ENCODE peak calls at places on chromosomes 6 and 20, in ten cellular contexts. One of them, this sample, is unnamed.

GRCh38 chr6:53054532-53054931 is 10.7 kb upstream of the FBXO9 start:
- DNase-seq in lower lobe of right lung: no peak
- DNase-seq in transverse colon: no peak
- DNase-seq in stomach: no peak
- DNase-seq in progenitor cell of endocrine pancreas: no peak
- DNase-seq in GM10248: no peak
- DNase-seq in hepatocyte: no peak
- DNase-seq in A549: no peak
- DNase-seq in heart left ventricle: no peak
- DNase-seq in adrenal gland: no peak
- DNase-seq in this sample: no peak

GRCh38 chr20:58883243-58883691 is 30.8 kb downstream of the GNAS start:
- DNase-seq in adrenal gland: no peak
- DNase-seq in transverse colon: no peak
- DNase-seq in heart left ventricle: no peak
- DNase-seq in stomach: no peak
- DNase-seq in progenitor cell of endocrine pancreas: no peak
- DNase-seq in A549: no peak
- DNase-seq in lower lobe of right lung: no peak
- DNase-seq in GM10248: no peak
- DNase-seq in hepatocyte: no peak
- DNase-seq in this sample: no peak

GRCh38 chr6:126826315-126826714 is 292.2 kb upstream of the RSPO3 start:
- DNase-seq in stomach: no peak
- DNase-seq in heart left ventricle: no peak
- DNase-seq in transverse colon: no peak
- DNase-seq in adrenal gland: no peak
- DNase-seq in lower lobe of right lung: no peak
- DNase-seq in progenitor cell of endocrine pancreas: no peak
- DNase-seq in hepatocyte: no peak
- DNase-seq in A549: no peak
- DNase-seq in GM10248: no peak
- DNase-seq in this sample: no peak

GRCh38 chr20:56987992-56988391 is 278.4 kb downstream of the BMP7 start:
- DNase-seq in hepatocyte: peak
- DNase-seq in A549: no peak
- DNase-seq in stomach: no peak
- DNase-seq in GM10248: no peak
- DNase-seq in lower lobe of right lung: no peak
- DNase-seq in progenitor cell of endocrine pancreas: no peak
- DNase-seq in transverse colon: no peak
- DNase-seq in heart left ventricle: no peak
- DNase-seq in adrenal gland: no peak
- DNase-seq in this sample: no peak

GRCh38 chr6:158571826-158572652 is 12.1 kb downstream of the TMEM181 start:
- DNase-seq in lower lobe of right lung: peak
- DNase-seq in GM10248: no peak
- DNase-seq in adrenal gland: no peak
- DNase-seq in A549: no peak
- DNase-seq in hepatocyte: peak
- DNase-seq in stomach: peak
- DNase-seq in progenitor cell of endocrine pancreas: peak
- DNase-seq in transverse colon: peak
- DNase-seq in heart left ventricle: no peak
- DNase-seq in this sample: no peak

GRCh38 chr20:31595654-31596411 is 9.3 kb upstream of the ID1 start:
- DNase-seq in heart left ventricle: peak
- DNase-seq in lower lobe of right lung: peak
- DNase-seq in progenitor cell of endocrine pancreas: no peak
- DNase-seq in GM10248: no peak
- DNase-seq in hepatocyte: peak
- DNase-seq in A549: peak
- DNase-seq in stomach: peak
- DNase-seq in transverse colon: peak
- DNase-seq in adrenal gland: peak
- DNase-seq in this sample: no peak

GRCh38 chr6:125906158-125906998 is 50.2 kb upstream of the HINT3 start:
- DNase-seq in GM10248: peak
- DNase-seq in adrenal gland: no peak
- DNase-seq in lower lobe of right lung: peak
- DNase-seq in heart left ventricle: no peak
- DNase-seq in A549: peak
- DNase-seq in transverse colon: peak
- DNase-seq in progenitor cell of endocrine pancreas: no peak
- DNase-seq in hepatocyte: peak
- DNase-seq in stomach: peak
- DNase-seq in this sample: peak

GRCh38 chr6:87200469-87201174 is 45.3 kb downstream of the ZNF292 start:
- DNase-seq in GM10248: no peak
- DNase-seq in adrenal gland: no peak
- DNase-seq in progenitor cell of endocrine pancreas: no peak
- DNase-seq in lower lobe of right lung: no peak
- DNase-seq in hepatocyte: no peak
- DNase-seq in transverse colon: no peak
- DNase-seq in stomach: no peak
- DNase-seq in A549: no peak
- DNase-seq in heart left ventricle: no peak
- DNase-seq in this sample: no peak

GRCh38 chr20:38291961-38292360 is 12.0 kb upstream of the BPI start:
- DNase-seq in hepatocyte: no peak
- DNase-seq in GM10248: no peak
- DNase-seq in A549: no peak
- DNase-seq in lower lobe of right lung: no peak
- DNase-seq in transverse colon: no peak
- DNase-seq in progenitor cell of endocrine pancreas: no peak
- DNase-seq in adrenal gland: no peak
- DNase-seq in heart left ventricle: no peak
- DNase-seq in stomach: no peak
- DNase-seq in this sample: no peak

GRCh38 chr20:57792386-57793095 is 82.7 kb upstream of the PMEPA1 start:
- DNase-seq in progenitor cell of endocrine pancreas: no peak
- DNase-seq in A549: no peak
- DNase-seq in GM10248: no peak
- DNase-seq in heart left ventricle: no peak
- DNase-seq in adrenal gland: no peak
- DNase-seq in hepatocyte: no peak
- DNase-seq in transverse colon: no peak
- DNase-seq in lower lobe of right lung: no peak
- DNase-seq in stomach: no peak
- DNase-seq in this sample: no peak

GRCh38 chr6:161444464-161444863 is 170.6 kb upstream of the AGPAT4 start:
- DNase-seq in stomach: no peak
- DNase-seq in A549: no peak
- DNase-seq in progenitor cell of endocrine pancreas: no peak
- DNase-seq in transverse colon: no peak
- DNase-seq in adrenal gland: peak
- DNase-seq in hepatocyte: no peak
- DNase-seq in GM10248: no peak
- DNase-seq in lower lobe of right lung: no peak
- DNase-seq in heart left ventricle: peak
- DNase-seq in this sample: no peak

GRCh38 chr6:134424131-134424794 is 106.4 kb upstream of the SGK1 start:
- DNase-seq in lower lobe of right lung: no peak
- DNase-seq in progenitor cell of endocrine pancreas: no peak
- DNase-seq in A549: no peak
- DNase-seq in GM10248: no peak
- DNase-seq in transverse colon: no peak
- DNase-seq in hepatocyte: no peak
- DNase-seq in adrenal gland: no peak
- DNase-seq in stomach: no peak
- DNase-seq in heart left ventricle: no peak
- DNase-seq in this sample: no peak

GRCh38 chr20:64119681-64120341 is 12.4 kb upstream of the NPBWR2 start:
- DNase-seq in hepatocyte: no peak
- DNase-seq in transverse colon: no peak
- DNase-seq in A549: no peak
- DNase-seq in heart left ventricle: peak
- DNase-seq in stomach: no peak
- DNase-seq in GM10248: no peak
- DNase-seq in adrenal gland: peak
- DNase-seq in progenitor cell of endocrine pancreas: no peak
- DNase-seq in lower lobe of right lung: peak
- DNase-seq in this sample: no peak

GRCh38 chr20:62769346-62770071 is 26.8 kb upstream of the MRGBP start:
- DNase-seq in adrenal gland: no peak
- DNase-seq in GM10248: no peak
- DNase-seq in lower lobe of right lung: peak
- DNase-seq in hepatocyte: no peak
- DNase-seq in progenitor cell of endocrine pancreas: no peak
- DNase-seq in A549: no peak
- DNase-seq in transverse colon: no peak
- DNase-seq in heart left ventricle: peak
- DNase-seq in stomach: no peak
- DNase-seq in this sample: no peak

GRCh38 chr6:135870722-135871121 is 19.2 kb downstream of the PDE7B start:
- DNase-seq in lower lobe of right lung: no peak
- DNase-seq in adrenal gland: no peak
- DNase-seq in stomach: no peak
- DNase-seq in A549: no peak
- DNase-seq in progenitor cell of endocrine pancreas: no peak
- DNase-seq in GM10248: no peak
- DNase-seq in hepatocyte: no peak
- DNase-seq in heart left ventricle: no peak
- DNase-seq in transverse colon: no peak
- DNase-seq in this sample: no peak

GRCh38 chr6:125658759-125659431 is 90.5 kb upstream of the HEY2 start:
- DNase-seq in progenitor cell of endocrine pancreas: no peak
- DNase-seq in hepatocyte: no peak
- DNase-seq in GM10248: no peak
- DNase-seq in adrenal gland: no peak
- DNase-seq in transverse colon: no peak
- DNase-seq in stomach: no peak
- DNase-seq in lower lobe of right lung: no peak
- DNase-seq in heart left ventricle: peak
- DNase-seq in A549: no peak
- DNase-seq in this sample: no peak

GRCh38 chr6:152161501-152161900 is 354.0 kb downstream of the ESR1 start:
- DNase-seq in adrenal gland: no peak
- DNase-seq in lower lobe of right lung: no peak
- DNase-seq in GM10248: no peak
- DNase-seq in heart left ventricle: no peak
- DNase-seq in stomach: no peak
- DNase-seq in A549: no peak
- DNase-seq in progenitor cell of endocrine pancreas: no peak
- DNase-seq in transverse colon: no peak
- DNase-seq in hepatocyte: no peak
- DNase-seq in this sample: no peak

GRCh38 chr6:148324297-148325007 is 18.2 kb upstream of the SASH1 start:
- DNase-seq in adrenal gland: no peak
- DNase-seq in GM10248: no peak
- DNase-seq in transverse colon: no peak
- DNase-seq in A549: no peak
- DNase-seq in heart left ventricle: no peak
- DNase-seq in stomach: no peak
- DNase-seq in lower lobe of right lung: no peak
- DNase-seq in hepatocyte: no peak
- DNase-seq in progenitor cell of endocrine pancreas: no peak
- DNase-seq in this sample: no peak

DNA sequence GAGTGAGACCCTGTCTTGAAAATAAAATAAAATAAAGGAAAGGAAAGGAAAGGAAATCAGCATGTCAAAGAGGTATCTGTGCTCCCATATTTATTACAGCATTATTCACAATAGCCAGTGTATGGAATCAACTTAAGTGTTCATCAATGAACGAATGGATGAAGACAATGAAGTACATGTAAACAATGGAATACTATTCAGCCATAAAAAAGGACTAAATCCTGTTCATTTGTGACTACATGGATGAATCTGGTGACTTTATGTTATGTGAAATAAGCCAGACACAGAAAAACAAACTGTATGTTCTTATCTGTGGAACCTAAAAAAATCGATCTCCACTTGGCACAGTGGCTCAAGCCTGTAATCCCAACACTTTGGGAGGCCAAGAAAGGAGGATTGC is 28.0 kb upstream of the TOP1 start:
- DNase-seq in hepatocyte: no peak
- DNase-seq in adrenal gland: no peak
- DNase-seq in A549: no peak
- DNase-seq in transverse colon: no peak
- DNase-seq in GM10248: no peak
- DNase-seq in progenitor cell of endocrine pancreas: no peak
- DNase-seq in heart left ventricle: no peak
- DNase-seq in lower lobe of right lung: no peak
- DNase-seq in stomach: no peak
- DNase-seq in this sample: no peak
- TF ChIP-seq CTCF in hepatocyte: no peak
- TF ChIP-seq CTCF in adrenal gland: no peak
- TF ChIP-seq CTCF in A549: no peak
- TF ChIP-seq CTCF in transverse colon: no peak
- TF ChIP-seq CTCF in GM10248: no peak
- TF ChIP-seq CTCF in progenitor cell of endocrine pancreas: no peak
- TF ChIP-seq CTCF in heart left ventricle: no peak
- TF ChIP-seq CTCF in lower lobe of right lung: no peak
- TF ChIP-seq CTCF in stomach: no peak
- TF ChIP-seq CTCF in this sample: no peak

GRCh38 chr6:70901324-70901723 is 55.5 kb downstream of the B3GAT2 start:
- DNase-seq in progenitor cell of endocrine pancreas: no peak
- DNase-seq in stomach: no peak
- DNase-seq in transverse colon: no peak
- DNase-seq in adrenal gland: no peak
- DNase-seq in A549: no peak
- DNase-seq in heart left ventricle: no peak
- DNase-seq in lower lobe of right lung: no peak
- DNase-seq in hepatocyte: no peak
- DNase-seq in GM10248: no peak
- DNase-seq in this sample: no peak
- TF ChIP-seq CTCF in progenitor cell of endocrine pancreas: peak
- TF ChIP-seq CTCF in stomach: no peak
- TF ChIP-seq CTCF in transverse colon: peak
- TF ChIP-seq CTCF in adrenal gland: no peak
- TF ChIP-seq CTCF in A549: no peak
- TF ChIP-seq CTCF in heart left ventricle: no peak
- TF ChIP-seq CTCF in lower lobe of right lung: no peak
- TF ChIP-seq CTCF in hepatocyte: no peak
- TF ChIP-seq CTCF in GM10248: no peak
- TF ChIP-seq CTCF in this sample: no peak

DNA sequence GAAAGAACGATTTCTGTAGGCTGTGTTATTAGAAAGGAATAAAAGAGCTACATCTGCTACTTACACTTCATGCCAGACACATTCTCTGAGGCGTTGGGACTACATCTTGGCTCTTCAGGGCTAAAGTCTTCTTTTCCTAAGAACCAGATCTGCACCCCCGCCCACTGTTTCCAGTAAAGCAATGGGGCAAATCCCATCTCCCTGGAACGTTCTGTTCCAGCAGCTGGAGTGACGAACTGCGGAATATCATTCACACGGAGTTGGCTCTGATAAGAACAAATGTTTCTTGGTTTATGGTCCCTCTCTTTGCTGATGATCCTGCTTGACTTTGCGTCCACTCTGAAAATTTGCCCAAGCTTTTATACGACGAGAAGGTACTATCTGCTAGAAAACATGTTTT is 27.0 kb downstream of the FAM50B start:
- DNase-seq in adrenal gland: no peak
- DNase-seq in GM10248: no peak
- DNase-seq in lower lobe of right lung: no peak
- DNase-seq in transverse colon: no peak
- DNase-seq in stomach: no peak
- DNase-seq in hepatocyte: peak
- DNase-seq in heart left ventricle: peak
- DNase-seq in A549: no peak
- DNase-seq in progenitor cell of endocrine pancreas: no peak
- DNase-seq in this sample: no peak
- TF ChIP-seq CTCF in adrenal gland: no peak
- TF ChIP-seq CTCF in GM10248: no peak
- TF ChIP-seq CTCF in lower lobe of right lung: no peak
- TF ChIP-seq CTCF in transverse colon: no peak
- TF ChIP-seq CTCF in stomach: no peak
- TF ChIP-seq CTCF in hepatocyte: no peak
- TF ChIP-seq CTCF in heart left ventricle: no peak
- TF ChIP-seq CTCF in A549: no peak
- TF ChIP-seq CTCF in progenitor cell of endocrine pancreas: no peak
- TF ChIP-seq CTCF in this sample: no peak

GRCh38 chr20:9974324-9974723 is 60.5 kb upstream of the ANKEF1 start:
- DNase-seq in stomach: no peak
- DNase-seq in progenitor cell of endocrine pancreas: no peak
- DNase-seq in transverse colon: no peak
- DNase-seq in GM10248: no peak
- DNase-seq in adrenal gland: no peak
- DNase-seq in hepatocyte: no peak
- DNase-seq in A549: no peak
- DNase-seq in heart left ventricle: no peak
- DNase-seq in lower lobe of right lung: no peak
- DNase-seq in this sample: no peak
- TF ChIP-seq CTCF in stomach: no peak
- TF ChIP-seq CTCF in progenitor cell of endocrine pancreas: peak
- TF ChIP-seq CTCF in transverse colon: no peak
- TF ChIP-seq CTCF in GM10248: no peak
- TF ChIP-seq CTCF in adrenal gland: no peak
- TF ChIP-seq CTCF in hepatocyte: no peak
- TF ChIP-seq CTCF in A549: no peak
- TF ChIP-seq CTCF in heart left ventricle: no peak
- TF ChIP-seq CTCF in lower lobe of right lung: no peak
- TF ChIP-seq CTCF in this sample: no peak

This sample was measured in CD4-positive, alpha-beta T cell.